ENCODE peak calls at places on chromosomes 12 and 14, in five cellular contexts. N is transverse colon, B is SK-N-SH, Z is ovary, I is stomach. M is an unnamed sample.

GRCh38 chr14:39665084-39665483 is 232.9 kb upstream of the FBXO33 start:
- DNase-seq in N (no peak), B (no peak), Z (no peak), I (no peak), M (no peak)

GRCh38 chr12:102879144-102879763 is 37.8 kb downstream of the PAH start:
- DNase-seq in N (no peak), B (peak; percentile 23), Z (peak; percentile 19), I (no peak), M (peak; percentile 68)

GRCh38 chr12:69540606-69541386 is 44.5 kb upstream of the CCT2 start:
- DNase-seq in N (no peak), B (no peak), Z (no peak), I (no peak), M (no peak)

GRCh38 chr12:45887544-45887943 is 102.8 kb downstream of the SCAF11 start:
- DNase-seq in N (no peak), B (no peak), Z (no peak), I (no peak), M (no peak)

GRCh38 chr12:115598827-115599226 is 678.7 kb downstream of the MED13L start:
- DNase-seq in N (peak; percentile 17), B (no peak), Z (no peak), I (no peak), M (no peak)

GRCh38 chr12:44875417-44875953 is 630 bp downstream of the NELL2 start:
- DNase-seq in N (no peak), B (peak; percentile 55), Z (no peak), I (no peak), M (no peak)

GRCh38 chr14:95078841-95079240 is 78.5 kb downstream of the DICER1 start:
- DNase-seq in N (no peak), B (no peak), Z (no peak), I (no peak), M (no peak)

GRCh38 chr14:26138764-26139445 is 458.9 kb downstream of the NOVA1 start:
- DNase-seq in N (no peak), B (no peak), Z (no peak), I (no peak), M (no peak)

GRCh38 chr12:29320295-29321090 is 60.5 kb downstream of the ERGIC2 start:
- DNase-seq in N (no peak), B (no peak), Z (no peak), I (no peak), M (no peak)

GRCh38 chr12:42794811-42795210 is 205.3 kb upstream of the PRICKLE1 start:
- DNase-seq in N (no peak), B (no peak), Z (no peak), I (no peak), M (no peak)

GRCh38 chr12:25644964-25645363 is 91.9 kb upstream of the LMNTD1 start:
- DNase-seq in N (no peak), B (peak; percentile 43), Z (no peak), I (no peak), M (no peak)

GRCh38 chr12:108912361-108912760 is 32.5 kb downstream of the DAO start:
- DNase-seq in N (no peak), B (no peak), Z (no peak), I (no peak), M (no peak)

GRCh38 chr12:48442191-48442828 is 30.0 kb upstream of the ANP32D start:
- DNase-seq in N (no peak), B (peak; percentile 4), Z (no peak), I (no peak), M (no peak)

GRCh38 chr12:47193066-47193465 is 113.3 kb upstream of the AMIGO2 start:
- DNase-seq in N (no peak), B (no peak), Z (no peak), I (no peak), M (no peak)

GRCh38 chr12:100741084-100741711 is 53.4 kb upstream of the ANO4 start:
- DNase-seq in N (no peak), B (peak; percentile 37), Z (no peak), I (no peak), M (no peak)

GRCh38 chr14:103122578-103123127 is 608 bp upstream of the TNFAIP2 start:
- DNase-seq in N (no peak), B (peak; percentile 60), Z (peak; percentile 56), I (no peak), M (no peak)

GRCh38 chr14:53742226-53742607 is 214.4 kb downstream of the BMP4 start:
- DNase-seq in N (no peak), B (no peak), Z (no peak), I (no peak), M (no peak)

DNA sequence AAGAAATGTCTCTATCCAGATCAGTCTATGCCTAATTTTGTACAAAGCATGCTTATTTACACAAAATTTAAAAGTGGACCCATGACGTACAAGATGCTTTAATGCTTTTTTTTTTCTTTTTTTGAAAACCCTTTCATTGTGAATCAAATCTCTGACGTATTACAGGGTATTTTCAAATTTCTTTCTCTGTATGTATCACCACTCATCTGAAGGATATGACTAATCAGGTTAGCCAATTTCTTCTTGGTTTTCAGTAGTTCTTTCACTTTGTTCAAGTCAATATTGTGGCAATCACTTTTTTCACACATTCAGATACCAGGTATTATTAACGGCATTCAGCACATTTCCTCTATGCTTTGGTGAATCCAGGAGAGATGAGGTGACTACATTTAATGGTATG is 685.3 kb downstream of the TRHDE start:
- DNase-seq in N (no peak), B (no peak), Z (no peak), I (no peak), M (no peak)
- H3K4me3 ChIP-seq in N (no peak overlapping the region), B (no peak overlapping the region), Z (no peak overlapping the region), I (no peak overlapping the region), M (no peak overlapping the region)

DNA sequence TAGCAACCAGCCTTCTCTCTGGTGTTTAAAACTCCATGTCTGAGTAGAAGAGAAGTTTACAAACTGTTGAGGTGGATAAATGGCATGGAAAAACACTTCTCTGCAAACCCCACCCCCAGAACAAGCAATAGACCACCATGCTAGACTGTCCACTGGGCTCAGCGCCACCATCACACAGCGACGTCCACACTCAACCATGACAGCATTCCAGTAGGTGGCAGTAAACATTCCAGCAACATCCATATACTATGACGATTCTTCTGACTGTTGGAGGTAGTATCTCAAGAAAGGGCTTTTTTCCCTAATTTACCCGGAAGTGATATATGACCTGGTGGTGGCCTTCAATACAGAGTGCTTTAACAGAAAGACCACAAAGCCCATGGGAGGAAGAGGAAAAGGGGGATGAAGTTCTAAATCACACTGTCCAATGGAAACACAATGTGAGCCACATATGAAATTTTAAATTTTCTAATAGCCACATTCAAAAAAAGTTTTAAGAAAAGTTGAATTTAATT is 152.2 kb downstream of the SLC15A4 start:
- DNase-seq in N (no peak), B (no peak), Z (no peak), I (no peak), M (no peak)
- TF ChIP-seq CTCF in N (no peak), B (no peak), Z (no peak), I (no peak), M (no peak)

DNA sequence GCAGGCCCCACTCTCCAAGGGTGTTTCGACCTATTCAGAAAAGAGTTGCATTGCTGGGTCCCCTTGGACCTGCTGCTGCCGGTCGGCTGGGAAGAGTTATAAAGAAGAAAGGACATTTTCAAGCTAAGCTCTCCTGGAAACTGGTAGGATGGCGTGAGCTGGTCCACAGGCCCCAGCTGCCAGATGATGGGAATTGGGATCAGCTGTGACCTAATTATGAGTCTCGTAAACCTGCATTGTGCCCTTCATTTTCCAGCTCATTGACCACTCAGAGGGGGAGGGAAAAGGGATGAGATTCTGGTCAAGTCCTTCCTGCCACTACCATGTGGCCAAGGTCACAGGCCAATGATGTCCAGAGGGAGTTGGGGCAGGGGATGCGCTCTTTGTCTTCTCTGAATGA is 320.8 kb downstream of the NRXN3 start:
- DNase-seq in N (no peak), B (no peak), Z (no peak), I (no peak), M (no peak)
- TF ChIP-seq EP300 in N (no peak), B (no peak), Z (no peak), I (no peak), M (no peak)

GRCh38 chr14:49860988-49861387 is 8.4 kb upstream of the NEMF start:
- DNase-seq in N (no peak), B (no peak), Z (no peak), I (no peak), M (no peak)
- H3K4me3 ChIP-seq in N (peak overlapping the region; percentile 43), B (peak overlapping the region; percentile 61), Z (peak overlapping the region; percentile 54), I (peak overlapping the region; percentile 54), M (peak overlapping the region; percentile 77)

GRCh38 chr14:22220427-22220826 is 368.6 kb downstream of the DAD1 start:
- DNase-seq in N (no peak), B (no peak), Z (no peak), I (no peak), M (no peak)
- TF ChIP-seq CTCF in N (no peak), B (peak; percentile 24), Z (no peak), I (no peak), M (no peak)

DNA sequence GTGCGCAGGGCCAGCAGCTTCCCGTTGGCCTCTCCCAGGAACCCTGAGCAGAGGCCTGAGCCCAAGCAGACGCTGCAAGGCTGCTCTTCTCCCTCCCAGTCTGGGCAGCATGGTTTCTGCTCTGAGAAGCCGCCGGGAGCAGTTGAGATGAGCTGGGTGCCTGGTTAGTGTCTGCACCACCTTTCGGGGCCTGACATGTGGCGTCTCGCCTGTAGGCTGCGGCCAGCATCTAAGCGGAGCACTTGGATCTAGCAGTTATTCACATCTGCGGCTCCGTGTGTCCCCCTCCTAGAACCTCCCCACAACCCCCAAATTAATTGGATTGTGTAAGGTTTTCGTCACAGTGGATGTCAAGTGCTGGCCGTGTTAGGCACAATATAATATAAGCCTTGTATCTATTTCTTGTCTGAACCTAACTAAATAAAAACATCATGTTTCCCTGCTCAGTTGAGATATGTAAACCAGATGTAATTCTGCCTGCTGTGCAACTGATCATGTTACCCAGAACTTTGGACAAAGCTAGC is 45.6 kb downstream of the ELK3 start:
- DNase-seq in N (peak; percentile 46), B (peak; percentile 91), Z (no peak), I (no peak), M (peak; percentile 95)
- TF ChIP-seq EP300 in N (no peak), B (no peak), Z (no peak), I (no peak), M (peak; percentile 78)

GRCh38 chr12:111761706-111762105 is 5.0 kb upstream of the ALDH2 start:
- DNase-seq in N (no peak), B (no peak), Z (no peak), I (no peak), M (no peak)

GRCh38 chr12:111766608-111767361 is at the start of gene ALDH2:
- DNase-seq in N (peak; percentile 84), B (peak; percentile 99), Z (peak; percentile 87), I (peak; percentile 83), M (peak; percentile 91)

GRCh38 chr12:111761099-111761498 is 5.6 kb upstream of the ALDH2 start:
- DNase-seq in N (peak; percentile 51), B (no peak), Z (no peak), I (no peak), M (no peak)

GRCh38 chr12:111767362-111768158 is 827 bp downstream of the ALDH2 start:
- DNase-seq in N (peak; percentile 58), B (peak; percentile 54), Z (no peak), I (no peak), M (no peak)

GRCh38 chr12:111764120-111764821 is 2.5 kb upstream of the ALDH2 start:
- DNase-seq in N (no peak), B (no peak), Z (no peak), I (no peak), M (no peak)
- H3K4me3 ChIP-seq in N (no peak overlapping the region), B (no peak overlapping the region), Z (no peak overlapping the region), I (no peak overlapping the region), M (no peak overlapping the region)

DNA sequence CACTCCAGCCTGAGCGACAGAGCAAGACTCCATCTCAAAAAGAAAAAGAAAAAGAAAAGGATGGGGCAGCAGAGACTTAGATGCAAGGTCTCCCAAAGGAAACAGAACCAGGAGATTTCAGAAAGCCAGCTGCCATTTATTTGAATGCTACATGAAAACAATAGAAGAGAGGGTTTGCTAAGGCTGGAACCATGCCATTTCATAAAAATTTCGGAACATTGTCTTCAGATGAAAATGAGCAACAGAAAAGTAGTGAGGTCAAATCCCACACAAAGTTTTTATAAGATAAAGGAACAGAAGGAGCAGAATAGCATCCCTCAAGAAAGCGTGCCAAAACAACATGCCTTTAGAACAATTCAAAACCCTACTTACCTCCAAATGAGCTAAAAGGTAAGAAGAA is 175.3 kb downstream of the ETV6 start:
- DNase-seq in N (no peak), B (no peak), Z (no peak), I (no peak), M (no peak)
- TF ChIP-seq CTCF in N (no peak), B (no peak), Z (no peak), I (no peak), M (no peak)

M was measured in sigmoid colon.